ENCODE peak calls at places on chromosomes 13 and 19, in ten cellular contexts. One of them, this sample, is unnamed.

GRCh38 chr13:39516140-39516539 is 86.9 kb downstream of the LHFPL6 start:
- DNase-seq in SHP77: no peak
- DNase-seq in stimulated activated naive CD8-positive, alpha-beta T cell treated with anti-CD3 and anti-CD28 coated beads, Interleukin-15, Interleukin-2, amounts not matched to agents 100 U/mL and 50 U/mL, for 24 hours: no peak
- DNase-seq in stimulated activated CD8-positive, alpha-beta memory T cell treated with anti-CD3 and anti-CD28 coated beads, Interleukin-2, amount 100 ng/mL, for 1 hour: no peak
- DNase-seq in Right ventricle myocardium superior: no peak
- DNase-seq in fibroblast of pulmonary artery: no peak
- DNase-seq in stimulated activated CD4-positive, alpha-beta T cell treated with anti-CD3 and anti-CD28 coated beads, TNF-alpha, amount 100 ng/mL, for 48 hours: no peak
- DNase-seq in GM04503: no peak
- DNase-seq in NCI-H1436: no peak
- DNase-seq in GM19239: no peak
- DNase-seq in this sample: no peak

GRCh38 chr19:16444273-16444597 is 27.5 kb downstream of the EPS15L1 start:
- DNase-seq in stimulated activated CD4-positive, alpha-beta T cell treated with anti-CD3 and anti-CD28 coated beads, TNF-alpha, amount 100 ng/mL, for 48 hours: no peak
- DNase-seq in stimulated activated naive CD8-positive, alpha-beta T cell treated with anti-CD3 and anti-CD28 coated beads, Interleukin-15, Interleukin-2, amounts not matched to agents 100 U/mL and 50 U/mL, for 24 hours: no peak
- DNase-seq in stimulated activated CD8-positive, alpha-beta memory T cell treated with anti-CD3 and anti-CD28 coated beads, Interleukin-2, amount 100 ng/mL, for 1 hour: no peak
- DNase-seq in Right ventricle myocardium superior: no peak
- DNase-seq in NCI-H1436: no peak
- DNase-seq in GM04503: no peak
- DNase-seq in SHP77: no peak
- DNase-seq in GM19239: no peak
- DNase-seq in fibroblast of pulmonary artery: no peak
- DNase-seq in this sample: no peak

GRCh38 chr13:101305981-101306411 is 110.3 kb downstream of the NALCN start:
- DNase-seq in NCI-H1436: no peak
- DNase-seq in fibroblast of pulmonary artery: no peak
- DNase-seq in SHP77: no peak
- DNase-seq in GM19239: no peak
- DNase-seq in stimulated activated CD8-positive, alpha-beta memory T cell treated with anti-CD3 and anti-CD28 coated beads, Interleukin-2, amount 100 ng/mL, for 1 hour: no peak
- DNase-seq in stimulated activated CD4-positive, alpha-beta T cell treated with anti-CD3 and anti-CD28 coated beads, TNF-alpha, amount 100 ng/mL, for 48 hours: no peak
- DNase-seq in GM04503: no peak
- DNase-seq in Right ventricle myocardium superior: no peak
- DNase-seq in stimulated activated naive CD8-positive, alpha-beta T cell treated with anti-CD3 and anti-CD28 coated beads, Interleukin-15, Interleukin-2, amounts not matched to agents 100 U/mL and 50 U/mL, for 24 hours: no peak
- DNase-seq in this sample: no peak

GRCh38 chr19:15640294-15640903 is at the start of gene CYP4F3:
- DNase-seq in Right ventricle myocardium superior: peak
- DNase-seq in SHP77: peak
- DNase-seq in NCI-H1436: no peak
- DNase-seq in GM19239: no peak
- DNase-seq in stimulated activated naive CD8-positive, alpha-beta T cell treated with anti-CD3 and anti-CD28 coated beads, Interleukin-15, Interleukin-2, amounts not matched to agents 100 U/mL and 50 U/mL, for 24 hours: no peak
- DNase-seq in stimulated activated CD4-positive, alpha-beta T cell treated with anti-CD3 and anti-CD28 coated beads, TNF-alpha, amount 100 ng/mL, for 48 hours: no peak
- DNase-seq in GM04503: no peak
- DNase-seq in fibroblast of pulmonary artery: no peak
- DNase-seq in stimulated activated CD8-positive, alpha-beta memory T cell treated with anti-CD3 and anti-CD28 coated beads, Interleukin-2, amount 100 ng/mL, for 1 hour: no peak
- DNase-seq in this sample: no peak

GRCh38 chr13:27053235-27053884 is 118.3 kb downstream of the USP12 start:
- DNase-seq in fibroblast of pulmonary artery: no peak
- DNase-seq in GM19239: no peak
- DNase-seq in stimulated activated naive CD8-positive, alpha-beta T cell treated with anti-CD3 and anti-CD28 coated beads, Interleukin-15, Interleukin-2, amounts not matched to agents 100 U/mL and 50 U/mL, for 24 hours: no peak
- DNase-seq in Right ventricle myocardium superior: no peak
- DNase-seq in NCI-H1436: no peak
- DNase-seq in stimulated activated CD4-positive, alpha-beta T cell treated with anti-CD3 and anti-CD28 coated beads, TNF-alpha, amount 100 ng/mL, for 48 hours: no peak
- DNase-seq in stimulated activated CD8-positive, alpha-beta memory T cell treated with anti-CD3 and anti-CD28 coated beads, Interleukin-2, amount 100 ng/mL, for 1 hour: no peak
- DNase-seq in GM04503: no peak
- DNase-seq in SHP77: no peak
- DNase-seq in this sample: no peak

GRCh38 chr13:70829748-70830147 is 721.5 kb upstream of the KLHL1 start:
- DNase-seq in fibroblast of pulmonary artery: no peak
- DNase-seq in Right ventricle myocardium superior: no peak
- DNase-seq in stimulated activated naive CD8-positive, alpha-beta T cell treated with anti-CD3 and anti-CD28 coated beads, Interleukin-15, Interleukin-2, amounts not matched to agents 100 U/mL and 50 U/mL, for 24 hours: no peak
- DNase-seq in SHP77: no peak
- DNase-seq in NCI-H1436: no peak
- DNase-seq in stimulated activated CD4-positive, alpha-beta T cell treated with anti-CD3 and anti-CD28 coated beads, TNF-alpha, amount 100 ng/mL, for 48 hours: no peak
- DNase-seq in GM19239: no peak
- DNase-seq in GM04503: no peak
- DNase-seq in stimulated activated CD8-positive, alpha-beta memory T cell treated with anti-CD3 and anti-CD28 coated beads, Interleukin-2, amount 100 ng/mL, for 1 hour: no peak
- DNase-seq in this sample: no peak

GRCh38 chr13:24692541-24692940 is 12.3 kb downstream of the ATP12A start:
- DNase-seq in fibroblast of pulmonary artery: peak
- DNase-seq in Right ventricle myocardium superior: no peak
- DNase-seq in stimulated activated CD8-positive, alpha-beta memory T cell treated with anti-CD3 and anti-CD28 coated beads, Interleukin-2, amount 100 ng/mL, for 1 hour: no peak
- DNase-seq in GM04503: no peak
- DNase-seq in GM19239: no peak
- DNase-seq in NCI-H1436: no peak
- DNase-seq in SHP77: no peak
- DNase-seq in stimulated activated CD4-positive, alpha-beta T cell treated with anti-CD3 and anti-CD28 coated beads, TNF-alpha, amount 100 ng/mL, for 48 hours: no peak
- DNase-seq in stimulated activated naive CD8-positive, alpha-beta T cell treated with anti-CD3 and anti-CD28 coated beads, Interleukin-15, Interleukin-2, amounts not matched to agents 100 U/mL and 50 U/mL, for 24 hours: no peak
- DNase-seq in this sample: no peak

GRCh38 chr19:29741776-29742175 is 26.7 kb upstream of the C19orf12 start:
- DNase-seq in stimulated activated naive CD8-positive, alpha-beta T cell treated with anti-CD3 and anti-CD28 coated beads, Interleukin-15, Interleukin-2, amounts not matched to agents 100 U/mL and 50 U/mL, for 24 hours: no peak
- DNase-seq in GM04503: no peak
- DNase-seq in NCI-H1436: peak
- DNase-seq in Right ventricle myocardium superior: no peak
- DNase-seq in fibroblast of pulmonary artery: no peak
- DNase-seq in SHP77: no peak
- DNase-seq in stimulated activated CD8-positive, alpha-beta memory T cell treated with anti-CD3 and anti-CD28 coated beads, Interleukin-2, amount 100 ng/mL, for 1 hour: no peak
- DNase-seq in stimulated activated CD4-positive, alpha-beta T cell treated with anti-CD3 and anti-CD28 coated beads, TNF-alpha, amount 100 ng/mL, for 48 hours: no peak
- DNase-seq in GM19239: no peak
- DNase-seq in this sample: no peak

This sample was measured in CMK.